ENCODE peak calls at places on chromosomes 16 and 17, in eight cellular contexts. One of them, this sample, is unnamed.

GRCh38 chr16:71895679-71896385 is 501 bp downstream of the IST1 start:
- DNase-seq in effector CD4-positive, alpha-beta T cell: peak; percentile 23
- DNase-seq in frontal cortex: peak; percentile 42
- DNase-seq in NCI-H69: peak; percentile 58
- DNase-seq in thoracic aorta: no peak
- DNase-seq in fibroblast of lung: peak; percentile 51
- DNase-seq in gastrocnemius medialis: no peak
- DNase-seq in COR-L47: no peak
- DNase-seq in this sample: no peak

GRCh38 chr16:75320435-75320834 is 69.0 kb upstream of the BCAR1 start:
- DNase-seq in effector CD4-positive, alpha-beta T cell: no peak
- DNase-seq in COR-L47: no peak
- DNase-seq in frontal cortex: no peak
- DNase-seq in gastrocnemius medialis: no peak
- DNase-seq in thoracic aorta: no peak
- DNase-seq in NCI-H69: no peak
- DNase-seq in fibroblast of lung: no peak
- DNase-seq in this sample: no peak

GRCh38 chr17:81279278-81280073 is 15.6 kb downstream of the SLC38A10 start:
- DNase-seq in frontal cortex: no peak
- DNase-seq in thoracic aorta: no peak
- DNase-seq in effector CD4-positive, alpha-beta T cell: no peak
- DNase-seq in COR-L47: no peak
- DNase-seq in gastrocnemius medialis: no peak
- DNase-seq in NCI-H69: no peak
- DNase-seq in fibroblast of lung: no peak
- DNase-seq in this sample: no peak

GRCh38 chr17:7982171-7982570 is 20.2 kb upstream of the GUCY2D start:
- DNase-seq in gastrocnemius medialis: no peak
- DNase-seq in fibroblast of lung: peak; percentile 81
- DNase-seq in COR-L47: no peak
- DNase-seq in effector CD4-positive, alpha-beta T cell: no peak
- DNase-seq in NCI-H69: no peak
- DNase-seq in thoracic aorta: no peak
- DNase-seq in frontal cortex: no peak
- DNase-seq in this sample: no peak

GRCh38 chr17:1743094-1743452 is 402 bp downstream of the SERPINF2 start:
- DNase-seq in gastrocnemius medialis: no peak
- DNase-seq in fibroblast of lung: no peak
- DNase-seq in NCI-H69: no peak
- DNase-seq in effector CD4-positive, alpha-beta T cell: no peak
- DNase-seq in frontal cortex: no peak
- DNase-seq in COR-L47: no peak
- DNase-seq in thoracic aorta: no peak
- DNase-seq in this sample: no peak

GRCh38 chr17:81735181-81736102 is 23.4 kb downstream of the SLC25A10 start:
- DNase-seq in frontal cortex: no peak
- DNase-seq in gastrocnemius medialis: no peak
- DNase-seq in COR-L47: no peak
- DNase-seq in fibroblast of lung: peak; percentile 30
- DNase-seq in effector CD4-positive, alpha-beta T cell: no peak
- DNase-seq in NCI-H69: peak; percentile 79
- DNase-seq in thoracic aorta: no peak
- DNase-seq in this sample: no peak

GRCh38 chr16:84082110-84082509 is 34.6 kb downstream of the MBTPS1 start:
- DNase-seq in gastrocnemius medialis: no peak
- DNase-seq in effector CD4-positive, alpha-beta T cell: no peak
- DNase-seq in frontal cortex: no peak
- DNase-seq in fibroblast of lung: no peak
- DNase-seq in COR-L47: no peak
- DNase-seq in NCI-H69: no peak
- DNase-seq in thoracic aorta: no peak
- DNase-seq in this sample: no peak

GRCh38 chr16:68311316-68311620 is 449 bp downstream of the PRMT7 start:
- DNase-seq in effector CD4-positive, alpha-beta T cell: no peak
- DNase-seq in COR-L47: no peak
- DNase-seq in gastrocnemius medialis: no peak
- DNase-seq in NCI-H69: peak; percentile 62
- DNase-seq in thoracic aorta: no peak
- DNase-seq in frontal cortex: no peak
- DNase-seq in fibroblast of lung: peak; percentile 52
- DNase-seq in this sample: no peak

GRCh38 chr17:50047488-50048126 is 8.3 kb upstream of the ITGA3 start:
- DNase-seq in thoracic aorta: no peak
- DNase-seq in fibroblast of lung: peak; percentile 91
- DNase-seq in frontal cortex: no peak
- DNase-seq in gastrocnemius medialis: no peak
- DNase-seq in NCI-H69: no peak
- DNase-seq in COR-L47: no peak
- DNase-seq in effector CD4-positive, alpha-beta T cell: no peak
- DNase-seq in this sample: no peak

GRCh38 chr17:74959826-74960738 is 12.5 kb downstream of the HID1 start:
- DNase-seq in NCI-H69: no peak
- DNase-seq in frontal cortex: no peak
- DNase-seq in COR-L47: no peak
- DNase-seq in gastrocnemius medialis: no peak
- DNase-seq in fibroblast of lung: peak; percentile 48
- DNase-seq in thoracic aorta: no peak
- DNase-seq in effector CD4-positive, alpha-beta T cell: no peak
- DNase-seq in this sample: no peak

GRCh38 chr17:75652934-75653549 is 13.9 kb downstream of the RECQL5 start:
- DNase-seq in COR-L47: peak; percentile 24
- DNase-seq in NCI-H69: peak; percentile 68
- DNase-seq in effector CD4-positive, alpha-beta T cell: no peak
- DNase-seq in thoracic aorta: no peak
- DNase-seq in fibroblast of lung: peak; percentile 23
- DNase-seq in frontal cortex: no peak
- DNase-seq in gastrocnemius medialis: no peak
- DNase-seq in this sample: no peak

GRCh38 chr17:3447625-3448024 is 14.0 kb upstream of the OR1E2 start:
- DNase-seq in NCI-H69: no peak
- DNase-seq in fibroblast of lung: no peak
- DNase-seq in effector CD4-positive, alpha-beta T cell: no peak
- DNase-seq in frontal cortex: no peak
- DNase-seq in COR-L47: no peak
- DNase-seq in gastrocnemius medialis: no peak
- DNase-seq in thoracic aorta: no peak
- DNase-seq in this sample: no peak

GRCh38 chr16:49700222-49700927 is 155.5 kb downstream of the ZNF423 start:
- DNase-seq in gastrocnemius medialis: no peak
- DNase-seq in fibroblast of lung: peak; percentile 33
- DNase-seq in frontal cortex: no peak
- DNase-seq in NCI-H69: peak; percentile 84
- DNase-seq in thoracic aorta: no peak
- DNase-seq in COR-L47: no peak
- DNase-seq in effector CD4-positive, alpha-beta T cell: no peak
- DNase-seq in this sample: peak; percentile 26

GRCh38 chr16:51287231-51287630 is 136.2 kb upstream of the SALL1 start:
- DNase-seq in fibroblast of lung: no peak
- DNase-seq in effector CD4-positive, alpha-beta T cell: no peak
- DNase-seq in COR-L47: no peak
- DNase-seq in gastrocnemius medialis: no peak
- DNase-seq in frontal cortex: no peak
- DNase-seq in NCI-H69: no peak
- DNase-seq in thoracic aorta: no peak
- DNase-seq in this sample: no peak

GRCh38 chr17:48412841-48413240 is 17.2 kb downstream of the SKAP1 start:
- DNase-seq in fibroblast of lung: no peak
- DNase-seq in NCI-H69: no peak
- DNase-seq in thoracic aorta: no peak
- DNase-seq in gastrocnemius medialis: no peak
- DNase-seq in COR-L47: no peak
- DNase-seq in frontal cortex: no peak
- DNase-seq in effector CD4-positive, alpha-beta T cell: no peak
- DNase-seq in this sample: no peak

GRCh38 chr17:1783271-1783670 is 21.4 kb downstream of the SERPINF1 start:
- DNase-seq in NCI-H69: no peak
- DNase-seq in COR-L47: no peak
- DNase-seq in gastrocnemius medialis: peak; percentile 74
- DNase-seq in frontal cortex: no peak
- DNase-seq in fibroblast of lung: no peak
- DNase-seq in thoracic aorta: no peak
- DNase-seq in effector CD4-positive, alpha-beta T cell: no peak
- DNase-seq in this sample: no peak

GRCh38 chr17:69223809-69224208 is 4.8 kb downstream of the ABCA10 start:
- DNase-seq in frontal cortex: no peak
- DNase-seq in thoracic aorta: no peak
- DNase-seq in gastrocnemius medialis: no peak
- DNase-seq in NCI-H69: no peak
- DNase-seq in fibroblast of lung: peak; percentile 61
- DNase-seq in effector CD4-positive, alpha-beta T cell: no peak
- DNase-seq in COR-L47: no peak
- DNase-seq in this sample: no peak

GRCh38 chr17:9020096-9020823 is 1.1 kb upstream of the NTN1 start:
- DNase-seq in gastrocnemius medialis: no peak
- DNase-seq in COR-L47: no peak
- DNase-seq in fibroblast of lung: no peak
- DNase-seq in thoracic aorta: no peak
- DNase-seq in frontal cortex: no peak
- DNase-seq in effector CD4-positive, alpha-beta T cell: no peak
- DNase-seq in NCI-H69: no peak
- DNase-seq in this sample: no peak

GRCh38 chr17:50206604-50207293 is 5.3 kb upstream of the COL1A1 start:
- DNase-seq in thoracic aorta: no peak
- DNase-seq in NCI-H69: peak; percentile 70
- DNase-seq in fibroblast of lung: peak; percentile 73
- DNase-seq in effector CD4-positive, alpha-beta T cell: no peak
- DNase-seq in frontal cortex: no peak
- DNase-seq in COR-L47: peak; percentile 12
- DNase-seq in gastrocnemius medialis: no peak
- DNase-seq in this sample: no peak

GRCh38 chr17:35906559-35907265 is 23.9 kb downstream of the RDM1 start:
- DNase-seq in fibroblast of lung: peak; percentile 21
- DNase-seq in NCI-H69: no peak
- DNase-seq in gastrocnemius medialis: no peak
- DNase-seq in effector CD4-positive, alpha-beta T cell: no peak
- DNase-seq in thoracic aorta: no peak
- DNase-seq in COR-L47: no peak
- DNase-seq in frontal cortex: no peak
- DNase-seq in this sample: no peak

GRCh38 chr17:61485067-61485775 is 33.0 kb downstream of the TBX4 start:
- DNase-seq in fibroblast of lung: peak; percentile 44
- DNase-seq in gastrocnemius medialis: no peak
- DNase-seq in effector CD4-positive, alpha-beta T cell: no peak
- DNase-seq in frontal cortex: no peak
- DNase-seq in thoracic aorta: no peak
- DNase-seq in COR-L47: no peak
- DNase-seq in NCI-H69: no peak
- DNase-seq in this sample: no peak

This sample was measured in omental fat pad.